ENCODE peak calls at places on chromosomes 3 and 15, in eight cellular contexts. D is T follicular helper cell; E is SJSA1; L is uterus; Y is effector memory CD4-positive, alpha-beta T cell; R is mesendoderm; S is activated gamma-delta T cell treated with Interleukin-2 at 50 U/mL for 16 hours; J is mesothelial cell of epicardium. V is an unnamed sample.

GRCh38 chr3:14909250-14909649 is 38.1 kb upstream of the NR2C2 start:
- DNase-seq in E (no peak), J (no peak), Y (no peak), S (no peak), L (no peak), D (no peak), R (no peak), V (no peak)

GRCh38 chr3:116770815-116771450 is 61.4 kb downstream of the TUSC7 start:
- DNase-seq in Y (no peak), J (peak), L (peak), S (no peak), D (no peak), E (peak), R (peak), V (peak)

GRCh38 chr3:116302087-116302747 is 143.1 kb downstream of the LSAMP start:
- DNase-seq in S (no peak), R (no peak), Y (no peak), J (no peak), L (no peak), D (no peak), E (no peak), V (no peak)

GRCh38 chr15:33960160-33960559 is 8.1 kb upstream of the CHRM5 start:
- DNase-seq in Y (no peak), S (no peak), J (no peak), E (no peak), D (no peak), L (no peak), R (no peak), V (no peak)

GRCh38 chr3:186255703-186256331 is 106.2 kb downstream of the DGKG start:
- DNase-seq in E (no peak), D (no peak), Y (no peak), R (peak), S (no peak), L (no peak), J (no peak), V (peak)

GRCh38 chr3:150068440-150069157 is 97.9 kb upstream of the PFN2 start:
- DNase-seq in D (no peak), Y (no peak), R (no peak), E (no peak), L (no peak), S (no peak), J (no peak), V (no peak)

GRCh38 chr15:100252359-100252758 is 89.4 kb downstream of the ADAMTS17 start:
- DNase-seq in R (no peak), J (no peak), E (peak), S (no peak), Y (no peak), L (peak), D (no peak), V (no peak)

GRCh38 chr3:4247391-4247790 is 55.8 kb upstream of the SETMAR start:
- DNase-seq in R (no peak), L (no peak), E (no peak), J (no peak), D (no peak), Y (no peak), S (no peak), V (no peak)